ENCODE peak calls at places on chromosomes 12 and 14, in four cellular contexts. X, O, K and P are unnamed samples.

GRCh38 chr12:28313631-28314030 is 123.4 kb downstream of the CCDC91 start:
- DNase-seq in X (no peak), O (no peak), K (no peak), P (peak; percentile 31)

GRCh38 chr12:24997496-24997895 is 48.6 kb upstream of the BCAT1 start:
- DNase-seq in X (no peak), O (no peak), K (no peak), P (no peak)

GRCh38 chr12:119208626-119209061 is 29.9 kb downstream of the HSPB8 start:
- DNase-seq in X (peak; percentile 59), O (no peak), K (peak; percentile 94), P (peak; percentile 71)

GRCh38 chr12:106114084-106115068 is 24.4 kb downstream of the NUAK1 start:
- DNase-seq in X (no peak), O (peak; percentile 64), K (peak; percentile 68), P (no peak)

GRCh38 chr14:93941293-93941910 is 14.3 kb downstream of the FAM181A start:
- DNase-seq in X (peak; percentile 9), O (peak; percentile 73), K (peak; percentile 66), P (peak; percentile 93)

GRCh38 chr14:22843123-22843925 is 6.9 kb downstream of the MMP14 start:
- DNase-seq in X (no peak), O (no peak), K (peak; percentile 22), P (no peak)

GRCh38 chr12:56699020-56699661 is 11.1 kb upstream of the PTGES3 start:
- DNase-seq in X (no peak), O (no peak), K (no peak), P (no peak)

GRCh38 chr12:132665794-132666193 is 21.3 kb downstream of the POLE start:
- DNase-seq in X (no peak), O (no peak), K (no peak), P (no peak)

GRCh38 chr14:89721991-89722390 is 232.5 kb downstream of the EFCAB11 start:
- DNase-seq in X (no peak), O (no peak), K (no peak), P (no peak)

GRCh38 chr12:3913278-3913677 is 40.1 kb upstream of the PARP11 start:
- DNase-seq in X (no peak), O (no peak), K (no peak), P (no peak)

GRCh38 chr14:33943484-33943883 is 7.4 kb downstream of the EGLN3 start:
- DNase-seq in X (no peak), O (no peak), K (no peak), P (no peak)

GRCh38 chr14:61525293-61526011 is 169.9 kb upstream of the HIF1A start:
- DNase-seq in X (no peak), O (peak; percentile 67), K (peak; percentile 68), P (peak; percentile 99)

GRCh38 chr14:99094901-99095300 is 177.1 kb downstream of the BCL11B start:
- DNase-seq in X (no peak), O (no peak), K (no peak), P (no peak)

GRCh38 chr14:53840444-53840843 is 116.2 kb downstream of the BMP4 start:
- DNase-seq in X (no peak), O (peak; percentile 94), K (no peak), P (peak; percentile 93)

GRCh38 chr12:114399664-114400211 is 6.2 kb downstream of the TBX5 start:
- DNase-seq in X (no peak), O (peak; percentile 33), K (no peak), P (no peak)

GRCh38 chr12:50127546-50127945 is 15.5 kb downstream of the COX14 start:
- DNase-seq in X (no peak), O (no peak), K (no peak), P (no peak)